ENCODE peak calls at places on chromosomes 5 and 9, in ten cellular contexts. W, Z, M, E, L, Q, Y, B, U and N are unnamed samples.

GRCh38 chr5:84411832-84412605 is 27.3 kb upstream of the EDIL3 start:
- DNase-seq in W (no peak), Z (no peak), M (no peak), E (no peak), L (no peak), Q (no peak), Y (no peak), B (no peak), U (no peak), N (no peak)

GRCh38 chr5:95572016-95572415 is 17.1 kb downstream of the ARSK start:
- DNase-seq in W (no peak), Z (no peak), M (no peak), E (no peak), L (no peak), Q (no peak), Y (no peak), B (no peak), U (no peak), N (no peak)

GRCh38 chr5:143205879-143206193 is 197.7 kb downstream of the NR3C1 start:
- DNase-seq in W (no peak), Z (no peak), M (no peak), E (no peak), L (no peak), Q (no peak), Y (no peak), B (no peak), U (no peak), N (no peak)

GRCh38 chr5:17436766-17437221 is 61.2 kb upstream of the TAF11L2 start:
- DNase-seq in W (no peak), Z (no peak), M (no peak), E (no peak), L (no peak), Q (no peak), Y (no peak), B (no peak), U (no peak), N (no peak)

GRCh38 chr9:33718987-33719386 is 76.4 kb upstream of the PRSS3 start:
- DNase-seq in W (peak), Z (no peak), M (no peak), E (no peak), L (no peak), Q (peak), Y (peak), B (no peak), U (no peak), N (no peak)

GRCh38 chr9:121075251-121076036 is 689 bp downstream of the CNTRL start:
- DNase-seq in W (no peak), Z (no peak), M (no peak), E (no peak), L (no peak), Q (no peak), Y (peak), B (no peak), U (no peak), N (no peak)

GRCh38 chr9:135212961-135213360 is 125.5 kb downstream of the OLFM1 start:
- DNase-seq in W (no peak), Z (no peak), M (no peak), E (peak), L (no peak), Q (peak), Y (no peak), B (no peak), U (no peak), N (no peak)

GRCh38 chr5:37662789-37663475 is 176.9 kb downstream of the GDNF start:
- DNase-seq in W (no peak), Z (no peak), M (no peak), E (no peak), L (no peak), Q (no peak), Y (no peak), B (no peak), U (no peak), N (no peak)

GRCh38 chr5:141338538-141339306 is at the start of gene PCDHGA2:
- DNase-seq in W (no peak), Z (no peak), M (no peak), E (peak), L (no peak), Q (no peak), Y (no peak), B (no peak), U (no peak), N (peak)